ENCODE peak calls at places on chromosomes 4 and X, in eight cellular contexts. L is PC-3, F is neural progenitor cell, C is GM23248, Q is MM.1S, H is OCI-LY7, Z is HCT116, J is SK-N-SH. V is an unnamed sample.

GRCh38 chr4:105473340-105474109 is at the start of gene PPA2:
- DNase-seq in L (peak), F (peak), H (peak), J (peak), Q (peak), Z (peak), C (peak), V (peak)

GRCh38 chr4:142846729-142847606 is 867 bp upstream of the INPP4B start:
- DNase-seq in Z (peak), F (peak), L (peak), Q (peak), H (peak), J (peak), C (peak), V (peak)

GRCh38 chr4:76969941-76970529 is 20.5 kb downstream of the SEPTIN11 start:
- DNase-seq in L (peak), H (no peak), Q (no peak), C (peak), F (peak), Z (no peak), J (no peak), V (no peak)

GRCh38 chrX:3295731-3296130 is 50.7 kb downstream of the MXRA5 start:
- DNase-seq in J (peak), H (peak), Q (no peak), C (peak), F (peak), Z (peak), L (peak), V (no peak)

GRCh38 chrX:14362731-14363130 is 166.6 kb upstream of the GLRA2 start:
- DNase-seq in H (no peak), L (peak), F (no peak), C (peak), J (no peak), Q (no peak), Z (no peak), V (no peak)

GRCh38 chrX:52576946-52577345 is 60.1 kb upstream of the XAGE1B start:
- DNase-seq in Q (no peak), C (no peak), F (no peak), L (peak), J (no peak), Z (no peak), H (no peak), V (no peak)

GRCh38 chrX:37825225-37825842 is 22.0 kb downstream of the DYNLT3 start:
- DNase-seq in J (peak), C (peak), Q (peak), F (peak), L (peak), Z (peak), H (peak), V (peak)

GRCh38 chrX:25196221-25196620 is 180.5 kb upstream of the ARX start:
- DNase-seq in C (no peak), F (no peak), Z (no peak), J (no peak), Q (no peak), L (no peak), H (no peak), V (no peak)

GRCh38 chrX:17328837-17329236 is 46.2 kb upstream of the NHS start:
- DNase-seq in C (no peak), J (no peak), L (no peak), H (no peak), Z (no peak), Q (no peak), F (peak), V (no peak)

GRCh38 chr4:79949186-79949585 is 123.8 kb downstream of the ANTXR2 start:
- DNase-seq in H (no peak), Z (no peak), L (no peak), Q (no peak), J (no peak), F (no peak), C (no peak), V (no peak)

GRCh38 chrX:141176586-141177451 is at the start of gene LDOC1:
- DNase-seq in C (peak), J (peak), L (peak), Q (peak), H (no peak), F (peak), Z (no peak), V (peak)

GRCh38 chr4:39950861-39951481 is 26.7 kb downstream of the PDS5A start:
- DNase-seq in Q (no peak), C (no peak), J (peak), H (no peak), F (no peak), Z (no peak), L (no peak), V (no peak)

GRCh38 chrX:130444641-130445336 is 43.0 kb downstream of the RBMX2 start:
- DNase-seq in L (no peak), H (no peak), C (no peak), Z (no peak), F (no peak), Q (no peak), J (no peak), V (no peak)

GRCh38 chrX:6095469-6095868 is 133.2 kb downstream of the NLGN4X start:
- DNase-seq in F (peak), Z (no peak), C (no peak), J (peak), H (no peak), L (peak), Q (no peak), V (no peak)

GRCh38 chrX:95291561-95291960 is 1393.1 kb upstream of the DIAPH2 start:
- DNase-seq in L (no peak), Q (no peak), Z (no peak), C (no peak), F (no peak), J (no peak), H (no peak), V (no peak)

GRCh38 chrX:137574102-137574783 is 8.3 kb downstream of the ZIC3 start:
- DNase-seq in Z (no peak), C (no peak), F (peak), L (no peak), J (no peak), H (no peak), Q (no peak), V (no peak)

GRCh38 chr4:125433453-125433852 is 118.7 kb downstream of the FAT4 start:
- DNase-seq in L (no peak), Z (no peak), H (no peak), J (no peak), C (peak), Q (no peak), F (no peak), V (no peak)

GRCh38 chr4:184199780-184200179 is 17.9 kb downstream of the ENPP6 start:
- DNase-seq in Z (no peak), C (no peak), J (no peak), Q (no peak), L (no peak), F (no peak), H (no peak), V (no peak)

GRCh38 chrX:9373789-9374188 is 91.1 kb upstream of the TBL1X start:
- DNase-seq in L (no peak), Z (no peak), H (no peak), Q (no peak), C (no peak), F (no peak), J (no peak), V (no peak)

GRCh38 chrX:9372866-9373265 is 92.0 kb upstream of the TBL1X start:
- DNase-seq in C (no peak), J (no peak), F (no peak), Q (no peak), Z (no peak), H (no peak), L (no peak), V (no peak)

GRCh38 chrX:9369802-9370291 is 95.0 kb upstream of the TBL1X start:
- DNase-seq in J (no peak), F (no peak), Z (no peak), C (no peak), L (no peak), Q (no peak), H (no peak), V (no peak)

GRCh38 chrX:9368262-9368661 is 96.6 kb upstream of the TBL1X start:
- DNase-seq in Z (no peak), H (no peak), J (no peak), Q (no peak), L (no peak), F (no peak), C (no peak), V (no peak)

GRCh38 chrX:9370888-9371287 is 94.0 kb upstream of the TBL1X start:
- DNase-seq in C (peak), Q (no peak), H (no peak), L (no peak), J (no peak), Z (no peak), F (no peak), V (no peak)
- TF ChIP-seq EZH2phosphoT487 in C (no peak), Q (no peak), H (no peak), L (no peak), J (no peak), Z (no peak), F (no peak), V (no peak)

GRCh38 chr4:100632163-100632562 is 114.3 kb upstream of the EMCN start:
- DNase-seq in Z (no peak), Q (no peak), L (no peak), C (no peak), F (no peak), J (no peak), H (no peak), V (no peak)
- TF ChIP-seq EZH2phosphoT487 in Z (no peak), Q (no peak), L (no peak), C (no peak), F (no peak), J (no peak), H (no peak), V (no peak)

DNA sequence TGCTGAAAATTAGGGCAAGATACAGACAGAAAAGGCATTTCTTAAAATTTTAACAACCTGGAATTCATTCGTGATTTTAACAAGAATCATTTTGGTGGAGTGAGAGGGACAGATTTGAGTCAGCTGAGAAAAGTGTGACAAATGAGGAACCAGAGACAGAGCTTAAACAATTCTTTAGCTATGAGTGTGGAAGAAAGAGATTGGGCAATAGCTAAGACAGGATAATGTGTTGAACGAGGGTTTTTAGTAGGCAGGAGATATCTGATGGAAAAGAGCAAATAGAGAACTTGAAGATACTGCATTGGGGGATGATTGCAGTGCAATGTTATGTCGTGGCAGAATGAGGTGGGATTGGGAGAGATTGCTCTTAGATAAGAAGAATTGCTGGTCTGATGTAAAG is 164.2 kb upstream of the SPRY1 start:
- DNase-seq in C (peak), F (no peak), J (no peak), H (no peak), L (peak), Z (no peak), Q (no peak), V (no peak)
- TF ChIP-seq EZH2phosphoT487 in C (no peak), F (no peak), J (no peak), H (no peak), L (no peak), Z (no peak), Q (no peak), V (no peak)

GRCh38 chrX:9542765-9543119 is 77.9 kb downstream of the TBL1X start:
- DNase-seq in C (no peak), F (no peak), Q (no peak), Z (no peak), H (no peak), J (no peak), L (no peak), V (no peak)

GRCh38 chrX:9538544-9539045 is 73.7 kb downstream of the TBL1X start:
- DNase-seq in H (no peak), L (no peak), Q (no peak), J (peak), C (no peak), F (no peak), Z (no peak), V (peak)

GRCh38 chrX:9542106-9542764 is 77.4 kb downstream of the TBL1X start:
- DNase-seq in Z (no peak), J (peak), F (no peak), H (no peak), Q (no peak), C (no peak), L (no peak), V (no peak)

GRCh38 chrX:9537781-9538180 is 72.9 kb downstream of the TBL1X start:
- DNase-seq in C (no peak), F (no peak), Z (no peak), J (no peak), L (no peak), H (no peak), Q (no peak), V (no peak)

GRCh38 chrX:9539611-9540387 is 74.9 kb downstream of the TBL1X start:
- DNase-seq in Z (no peak), C (no peak), L (no peak), F (no peak), Q (no peak), J (no peak), H (no peak), V (no peak)
- TF ChIP-seq EZH2phosphoT487 in Z (no peak), C (no peak), L (no peak), F (no peak), Q (no peak), J (no peak), H (no peak), V (no peak)

DNA sequence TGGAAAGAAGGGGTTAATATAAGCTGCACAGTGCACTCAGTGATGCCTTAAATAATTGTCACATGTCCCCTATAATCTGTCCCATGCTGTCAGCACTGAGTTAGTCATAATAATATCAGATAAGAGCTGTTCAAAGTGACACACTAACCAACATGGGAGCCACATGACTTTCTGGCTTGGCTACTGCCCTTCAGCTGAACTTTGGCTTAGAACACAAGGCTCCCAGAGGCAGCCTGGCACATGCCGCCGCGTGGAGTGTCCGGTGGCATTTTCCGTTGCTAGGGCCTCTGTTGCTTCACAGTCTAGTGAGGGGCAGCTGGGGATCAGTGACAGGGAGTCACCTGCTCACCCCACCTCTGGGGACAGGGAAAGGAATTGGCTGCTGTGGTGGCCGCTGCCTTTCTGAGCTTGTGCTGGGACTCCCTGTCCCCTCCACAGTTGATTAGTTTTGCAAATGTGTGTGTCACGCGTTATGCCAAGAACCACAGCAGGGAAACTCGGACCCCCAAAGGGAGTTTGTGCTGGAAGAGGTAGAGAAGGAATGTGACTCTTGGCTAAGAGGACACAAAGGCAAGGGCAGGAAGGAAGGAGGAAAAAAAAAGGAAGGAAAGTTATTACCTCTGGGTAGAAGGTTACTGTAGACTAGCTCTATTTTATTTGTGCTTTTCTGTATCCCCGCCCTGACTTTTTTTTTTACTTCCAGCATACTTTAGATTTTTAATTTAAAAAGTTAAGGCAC is 41.1 kb upstream of the PPARGC1A start:
- DNase-seq in Z (no peak), J (peak), F (peak), L (no peak), Q (no peak), H (no peak), C (peak), V (peak)
- TF ChIP-seq EZH2phosphoT487 in Z (no peak), J (no peak), F (no peak), L (no peak), Q (no peak), H (no peak), C (no peak), V (no peak)

V was measured in hepatocyte.